ENCODE peak calls at places on chromosomes 1 and 21, in seven cellular contexts. One of them, this sample, is unnamed.
A peak's percentile ranks its signal among the peaks of the same experiment; 100 is the strongest.

GRCh38 chr1:183914891-183915290 is 110.0 kb downstream of the RGL1 start:
- DNase-seq in H4: no peak
- DNase-seq in T follicular helper cell: no peak
- DNase-seq in posterior cingulate gyrus: no peak
- DNase-seq in M059J: no peak
- DNase-seq in Caki2: no peak
- DNase-seq in psoas muscle: no peak
- DNase-seq in this sample: no peak

GRCh38 chr1:88274431-88274830 is 409.6 kb upstream of the PKN2 start:
- DNase-seq in T follicular helper cell: no peak
- DNase-seq in Caki2: no peak
- DNase-seq in H4: no peak
- DNase-seq in M059J: no peak
- DNase-seq in posterior cingulate gyrus: no peak
- DNase-seq in psoas muscle: no peak
- DNase-seq in this sample: no peak

GRCh38 chr1:206687915-206688442 is 3.3 kb downstream of the MAPKAPK2 start:
- DNase-seq in posterior cingulate gyrus: no peak
- DNase-seq in H4: no peak
- DNase-seq in psoas muscle: no peak
- DNase-seq in T follicular helper cell: no peak
- DNase-seq in M059J: peak; percentile 72
- DNase-seq in Caki2: no peak
- DNase-seq in this sample: no peak

GRCh38 chr1:205381305-205381704 is 24.6 kb upstream of the KLHDC8A start:
- DNase-seq in M059J: no peak
- DNase-seq in H4: no peak
- DNase-seq in posterior cingulate gyrus: no peak
- DNase-seq in psoas muscle: no peak
- DNase-seq in T follicular helper cell: no peak
- DNase-seq in Caki2: no peak
- DNase-seq in this sample: no peak

GRCh38 chr1:171545523-171545922 is 60.2 kb downstream of the PRRC2C start:
- DNase-seq in posterior cingulate gyrus: no peak
- DNase-seq in H4: no peak
- DNase-seq in M059J: no peak
- DNase-seq in T follicular helper cell: no peak
- DNase-seq in Caki2: no peak
- DNase-seq in psoas muscle: no peak
- DNase-seq in this sample: no peak

GRCh38 chr21:45327458-45328197 is 39.9 kb upstream of the POFUT2 start:
- DNase-seq in posterior cingulate gyrus: peak; percentile 67
- DNase-seq in psoas muscle: no peak
- DNase-seq in M059J: no peak
- DNase-seq in Caki2: no peak
- DNase-seq in H4: no peak
- DNase-seq in T follicular helper cell: no peak
- DNase-seq in this sample: no peak

GRCh38 chr1:193545171-193545570 is 358.8 kb upstream of the B3GALT2 start:
- DNase-seq in psoas muscle: no peak
- DNase-seq in posterior cingulate gyrus: no peak
- DNase-seq in T follicular helper cell: no peak
- DNase-seq in M059J: no peak
- DNase-seq in H4: no peak
- DNase-seq in Caki2: no peak
- DNase-seq in this sample: no peak

GRCh38 chr1:41752514-41753170 is 166.1 kb downstream of the HIVEP3 start:
- DNase-seq in psoas muscle: no peak
- DNase-seq in Caki2: no peak
- DNase-seq in T follicular helper cell: no peak
- DNase-seq in H4: no peak
- DNase-seq in posterior cingulate gyrus: no peak
- DNase-seq in M059J: peak; percentile 33
- DNase-seq in this sample: peak; percentile 7

GRCh38 chr1:18309552-18310155 is 171.1 kb upstream of the KLHDC7A start:
- DNase-seq in Caki2: no peak
- DNase-seq in M059J: peak; percentile 56
- DNase-seq in H4: peak; percentile 20
- DNase-seq in T follicular helper cell: no peak
- DNase-seq in posterior cingulate gyrus: no peak
- DNase-seq in psoas muscle: no peak
- DNase-seq in this sample: no peak

GRCh38 chr1:202623075-202623474 is 87.2 kb downstream of the SYT2 start:
- DNase-seq in T follicular helper cell: no peak
- DNase-seq in M059J: peak; percentile 47
- DNase-seq in H4: peak; percentile 36
- DNase-seq in Caki2: no peak
- DNase-seq in psoas muscle: peak; percentile 50
- DNase-seq in posterior cingulate gyrus: peak; percentile 81
- DNase-seq in this sample: no peak

GRCh38 chr1:19582318-19582717 is 61.8 kb upstream of the NBL1 start:
- DNase-seq in psoas muscle: peak; percentile 25
- DNase-seq in M059J: peak; percentile 44
- DNase-seq in Caki2: peak; percentile 16
- DNase-seq in H4: peak; percentile 43
- DNase-seq in T follicular helper cell: peak; percentile 61
- DNase-seq in posterior cingulate gyrus: no peak
- DNase-seq in this sample: peak; percentile 60

GRCh38 chr21:34877485-34878128 is 171.5 kb downstream of the RUNX1 start:
- DNase-seq in M059J: no peak
- DNase-seq in T follicular helper cell: no peak
- DNase-seq in posterior cingulate gyrus: no peak
- DNase-seq in psoas muscle: no peak
- DNase-seq in Caki2: no peak
- DNase-seq in H4: no peak
- DNase-seq in this sample: peak; percentile 94

GRCh38 chr1:195202271-195202670 is 1406.0 kb downstream of the KCNT2 start:
- DNase-seq in Caki2: no peak
- DNase-seq in psoas muscle: no peak
- DNase-seq in H4: no peak
- DNase-seq in T follicular helper cell: no peak
- DNase-seq in posterior cingulate gyrus: no peak
- DNase-seq in M059J: no peak
- DNase-seq in this sample: no peak

GRCh38 chr1:78168306-78168705 is 122.5 kb downstream of the GIPC2 start:
- DNase-seq in psoas muscle: no peak
- DNase-seq in Caki2: no peak
- DNase-seq in M059J: peak; percentile 75
- DNase-seq in H4: no peak
- DNase-seq in T follicular helper cell: no peak
- DNase-seq in posterior cingulate gyrus: no peak
- DNase-seq in this sample: no peak

This sample was measured in PC-3.